ENCODE peak calls at places on chromosomes 2 and 18, in ten cellular contexts. Q is Right ventricle myocardium inferior; M is NCI-H69; S is HEK293T; W is stimulated activated CD4-positive, alpha-beta T cell treated with anti-CD3 and anti-CD28 coated beads, Interleukin-1b, Interleukin-23, amount 100 ng/mL, for 24 hours; G is amniotic stem cell; B is NCI-H2081 treated with DMSO at 0.1 percent for 48 hours; Y is activated CD4-positive, alpha-beta T cell treated with anti-CD3 and anti-CD28 coated beads for 36 hours; E is neural crest cell; O is GM04503. P is an unnamed sample.

GRCh38 chr2:151029406-151030157 is 232.1 kb downstream of the RBM43 start:
- DNase-seq in Q (no peak), M (no peak), S (no peak), W (no peak), G (peak), B (no peak), Y (no peak), E (no peak), O (peak), P (no peak)

GRCh38 chr18:31429623-31430022 is 17.9 kb upstream of the DSG3 start:
- DNase-seq in Q (no peak), M (peak), S (no peak), W (no peak), G (no peak), B (no peak), Y (no peak), E (no peak), O (no peak), P (no peak)

GRCh38 chr2:207812858-207813175 is 43.1 kb upstream of the FZD5 start:
- DNase-seq in Q (no peak), M (no peak), S (no peak), W (no peak), G (no peak), B (no peak), Y (no peak), E (no peak), O (no peak), P (no peak)

GRCh38 chr2:186848873-186849578 is at the start of gene ZSWIM2:
- DNase-seq in Q (peak), M (peak), S (peak), W (no peak), G (peak), B (peak), Y (peak), E (peak), O (peak), P (peak)

GRCh38 chr2:3398837-3399236 is 19.3 kb downstream of the TRAPPC12 start:
- DNase-seq in Q (no peak), M (no peak), S (no peak), W (no peak), G (no peak), B (no peak), Y (no peak), E (no peak), O (no peak), P (no peak)

GRCh38 chr2:111537078-111537620 is 346.8 kb downstream of the ANAPC1 start:
- DNase-seq in Q (no peak), M (no peak), S (no peak), W (no peak), G (no peak), B (no peak), Y (no peak), E (no peak), O (no peak), P (no peak)

GRCh38 chr2:147511491-147511948 is 333.3 kb upstream of the ACVR2A start:
- DNase-seq in Q (peak), M (peak), S (no peak), W (no peak), G (no peak), B (no peak), Y (no peak), E (no peak), O (peak), P (no peak)

GRCh38 chr2:9552491-9553178 is 3.0 kb downstream of the ADAM17 start:
- DNase-seq in Q (no peak), M (no peak), S (no peak), W (no peak), G (peak), B (no peak), Y (no peak), E (no peak), O (peak), P (no peak)

GRCh38 chr2:217837001-217837491 is 165.7 kb downstream of the TNS1 start:
- DNase-seq in Q (peak), M (peak), S (no peak), W (no peak), G (no peak), B (no peak), Y (peak), E (peak), O (peak), P (no peak)

GRCh38 chr2:186255823-186256222 is 230.2 kb upstream of the ZC3H15 start:
- DNase-seq in Q (no peak), M (peak), S (no peak), W (no peak), G (no peak), B (no peak), Y (no peak), E (no peak), O (no peak), P (no peak)

GRCh38 chr2:188870289-188870688 is 103.9 kb upstream of the COL3A1 start:
- DNase-seq in Q (no peak), M (no peak), S (no peak), W (no peak), G (peak), B (no peak), Y (peak), E (no peak), O (peak), P (no peak)

GRCh38 chr2:162069200-162069910 is 4.7 kb downstream of the DPP4 start:
- DNase-seq in Q (no peak), M (no peak), S (no peak), W (no peak), G (no peak), B (no peak), Y (no peak), E (no peak), O (no peak), P (no peak)

GRCh38 chr2:151437630-151438029 is 27.9 kb downstream of the RIF1 start:
- DNase-seq in Q (no peak), M (peak), S (peak), W (no peak), G (peak), B (no peak), Y (no peak), E (no peak), O (peak), P (peak)

GRCh38 chr2:129178356-129178755 is 801.1 kb upstream of the RAB6C start:
- DNase-seq in Q (peak), M (no peak), S (no peak), W (no peak), G (no peak), B (no peak), Y (no peak), E (no peak), O (no peak), P (no peak)

GRCh38 chr2:237199577-237199976 is 113.9 kb downstream of the COPS8 start:
- DNase-seq in Q (no peak), M (no peak), S (no peak), W (no peak), G (no peak), B (no peak), Y (no peak), E (no peak), O (no peak), P (no peak)

GRCh38 chr2:26691881-26692813 is at the start of gene KCNK3:
- DNase-seq in Q (no peak), M (peak), S (peak), W (peak), G (no peak), B (no peak), Y (peak), E (peak), O (no peak), P (peak)

GRCh38 chr2:88176352-88176952 is 6.3 kb downstream of the THNSL2 start:
- DNase-seq in Q (no peak), M (peak), S (no peak), W (no peak), G (no peak), B (no peak), Y (no peak), E (no peak), O (no peak), P (no peak)

GRCh38 chr2:14628906-14629305 is 3.6 kb upstream of the LRATD1 start:
- DNase-seq in Q (no peak), M (peak), S (no peak), W (no peak), G (no peak), B (no peak), Y (no peak), E (no peak), O (no peak), P (no peak)

GRCh38 chr2:229815858-229816257 is 101.5 kb upstream of the DNER start:
- DNase-seq in Q (no peak), M (peak), S (no peak), W (no peak), G (peak), B (no peak), Y (no peak), E (no peak), O (no peak), P (no peak)

GRCh38 chr18:75799449-75800330 is 372.2 kb upstream of the SMIM21 start:
- DNase-seq in Q (no peak), M (no peak), S (no peak), W (no peak), G (no peak), B (no peak), Y (no peak), E (no peak), O (peak), P (no peak)

GRCh38 chr18:34643982-34644381 is 66.1 kb upstream of the DTNA start:
- DNase-seq in Q (no peak), M (peak), S (no peak), W (no peak), G (no peak), B (no peak), Y (no peak), E (no peak), O (no peak), P (no peak)

GRCh38 chr2:220346919-220347318 is 719.5 kb downstream of the SLC4A3 start:
- DNase-seq in Q (no peak), M (no peak), S (no peak), W (no peak), G (no peak), B (no peak), Y (no peak), E (no peak), O (no peak), P (no peak)

GRCh38 chr2:145038041-145038525 is 518.2 kb upstream of the ZEB2 start:
- DNase-seq in Q (no peak), M (no peak), S (no peak), W (no peak), G (no peak), B (no peak), Y (no peak), E (no peak), O (no peak), P (no peak)

GRCh38 chr18:11178951-11179549 is 29.7 kb upstream of the PIEZO2 start:
- DNase-seq in Q (peak), M (no peak), S (no peak), W (no peak), G (no peak), B (no peak), Y (no peak), E (no peak), O (no peak), P (peak)

GRCh38 chr2:9490789-9491188 is 16.4 kb downstream of the IAH1 start:
- DNase-seq in Q (no peak), M (no peak), S (no peak), W (no peak), G (no peak), B (no peak), Y (no peak), E (no peak), O (no peak), P (no peak)

P was measured in HuH-7.